ENCODE peak calls at places on chromosomes 13 and 19, in five cellular contexts. I, D, R, L and H are unnamed samples.

GRCh38 chr19:55258476-55258827 is 365 bp downstream of the PPP6R1 start:
- DNase-seq in R (no peak), L (peak), D (no peak), I (peak), H (peak)

GRCh38 chr19:17553256-17553655 is 2.2 kb upstream of the COLGALT1 start:
- DNase-seq in I (peak), R (peak), L (no peak), D (no peak), H (peak)

GRCh38 chr13:113647351-113648217 is 10.4 kb downstream of the ATP4B start:
- DNase-seq in R (peak), I (no peak), D (no peak), L (peak), H (no peak)

GRCh38 chr19:46716672-46717033 is 261 bp downstream of the PRKD2 start:
- DNase-seq in L (no peak), I (peak), D (no peak), R (no peak), H (peak)

GRCh38 chr13:36275190-36276002 is 22.2 kb downstream of the CCDC169 start:
- DNase-seq in R (peak), L (no peak), I (peak), D (no peak), H (peak)

GRCh38 chr13:107348471-107348870 is 780.5 kb upstream of the ARGLU1 start:
- DNase-seq in R (no peak), I (no peak), D (no peak), L (no peak), H (no peak)

GRCh38 chr13:50156140-50156539 is 140.9 kb downstream of the KCNRG start:
- DNase-seq in I (peak), R (no peak), D (no peak), L (no peak), H (peak)

GRCh38 chr13:73001971-73002370 is 56.8 kb upstream of the KLF5 start:
- DNase-seq in I (no peak), L (no peak), R (peak), D (no peak), H (no peak)

GRCh38 chr19:55340144-55340783 is 588 bp downstream of the KMT5C start:
- DNase-seq in R (no peak), I (no peak), L (no peak), D (no peak), H (no peak)

GRCh38 chr13:111042661-111043226 is 72.4 kb upstream of the ARHGEF7 start:
- DNase-seq in D (no peak), L (no peak), I (no peak), R (no peak), H (no peak)

GRCh38 chr13:91802957-91803356 is 404.5 kb downstream of the GPC5 start:
- DNase-seq in D (no peak), I (no peak), L (no peak), R (no peak), H (no peak)

GRCh38 chr19:10460714-10461046 is 40.3 kb downstream of the PDE4A start:
- DNase-seq in L (no peak), I (no peak), R (no peak), D (no peak), H (no peak)

GRCh38 chr13:110339263-110339662 is 32.2 kb downstream of the COL4A2 start:
- DNase-seq in R (no peak), I (no peak), L (no peak), D (no peak), H (no peak)

GRCh38 chr19:19468424-19469050 is 46.8 kb downstream of the TSSK6 start:
- DNase-seq in D (no peak), L (no peak), I (no peak), R (no peak), H (no peak)

GRCh38 chr19:17775991-17776803 is 18.7 kb upstream of the B3GNT3 start:
- DNase-seq in L (no peak), D (no peak), R (no peak), I (peak), H (peak)

GRCh38 chr19:55206664-55207500 is 2.4 kb downstream of the PTPRH start:
- DNase-seq in R (peak), I (peak), D (no peak), L (no peak), H (peak)

GRCh38 chr19:18479964-18480723 is 41.7 kb downstream of the ELL start:
- DNase-seq in R (peak), D (no peak), I (peak), L (no peak), H (peak)

GRCh38 chr19:43638991-43639494 is 607 bp downstream of the CADM4 start:
- DNase-seq in I (no peak), L (no peak), R (no peak), D (no peak), H (no peak)

GRCh38 chr19:47330466-47330869 is 1.5 kb upstream of the C5AR2 start:
- DNase-seq in R (no peak), I (no peak), L (no peak), D (no peak), H (no peak)

GRCh38 chr19:19098084-19098702 is 34.4 kb downstream of the SLC25A42 start:
- DNase-seq in I (no peak), L (no peak), D (no peak), R (no peak), H (no peak)

GRCh38 chr13:114067381-114067885 is 65.0 kb downstream of the RASA3 start:
- DNase-seq in R (no peak), L (no peak), D (no peak), I (peak), H (peak)

GRCh38 chr19:38682872-38683392 is 35.5 kb downstream of the ACTN4 start:
- DNase-seq in I (no peak), R (no peak), D (no peak), L (no peak), H (no peak)

GRCh38 chr13:23905766-23906165 is 8.5 kb upstream of the C1QTNF9B start:
- DNase-seq in D (no peak), R (no peak), I (no peak), L (no peak), H (no peak)

GRCh38 chr19:56377105-56377924 is 16.0 kb downstream of the ZNF582 start:
- DNase-seq in I (no peak), D (no peak), L (no peak), R (no peak), H (no peak)

GRCh38 chr13:30113983-30114491 is 193.3 kb downstream of the KATNAL1 start:
- DNase-seq in R (peak), D (no peak), L (no peak), I (peak), H (no peak)

GRCh38 chr13:112885782-112886268 is 83.2 kb upstream of the MCF2L start:
- DNase-seq in L (no peak), I (peak), R (peak), D (no peak), H (peak)

GRCh38 chr19:30439271-30439750 is 67.1 kb downstream of the ZNF536 start:
- DNase-seq in I (no peak), L (no peak), D (no peak), R (no peak), H (no peak)

GRCh38 chr13:114107686-114108081 is 24.7 kb downstream of the RASA3 start:
- DNase-seq in I (peak), R (no peak), L (peak), D (no peak), H (peak)

GRCh38 chr13:41821195-41821594 is 139.7 kb downstream of the VWA8 start:
- DNase-seq in L (no peak), I (no peak), D (no peak), R (no peak), H (no peak)

GRCh38 chr13:25768726-25769270 is 283.0 kb downstream of the SHISA2 start:
- DNase-seq in I (no peak), R (no peak), D (no peak), L (no peak), H (no peak)

GRCh38 chr13:49346460-49346859 is 97.4 kb downstream of the CAB39L start:
- DNase-seq in R (no peak), I (no peak), L (no peak), D (no peak), H (no peak)

GRCh38 chr19:38005224-38005614 is 98.2 kb downstream of the SIPA1L3 start:
- DNase-seq in R (no peak), L (no peak), I (no peak), D (no peak), H (no peak)

GRCh38 chr13:110965038-110965754 is 50.3 kb upstream of the ANKRD10 start:
- DNase-seq in D (no peak), L (no peak), R (no peak), I (no peak), H (no peak)

GRCh38 chr19:5336195-5336965 is 4.2 kb downstream of the PTPRS start:
- DNase-seq in R (no peak), I (no peak), D (no peak), L (no peak), H (no peak)

GRCh38 chr19:43765109-43765876 is 10.5 kb upstream of the SMG9 start:
- DNase-seq in R (no peak), I (peak), L (peak), D (no peak), H (peak)

GRCh38 chr13:46469064-46469463 is 82.0 kb upstream of the RUBCNL start:
- DNase-seq in D (no peak), I (peak), L (no peak), R (no peak), H (peak)

GRCh38 chr13:100235311-100235901 is 146.5 kb downstream of the PCCA start:
- DNase-seq in I (peak), D (no peak), R (peak), L (no peak), H (peak)

GRCh38 chr13:48710160-48710559 is 56.4 kb downstream of the CYSLTR2 start:
- DNase-seq in R (no peak), D (no peak), I (no peak), L (no peak), H (no peak)

GRCh38 chr19:50482886-50483285 is 6.2 kb upstream of the GARIN5A start:
- DNase-seq in I (no peak), D (no peak), R (no peak), L (no peak), H (no peak)

GRCh38 chr13:111472559-111473460 is 152.4 kb downstream of the TEX29 start:
- DNase-seq in L (no peak), I (no peak), D (no peak), R (no peak), H (no peak)